ENCODE peak calls at places on chromosomes 4 and X, in six cellular contexts. T is kidney epithelial cell, E is A549, A is neural progenitor cell, U is lower lobe of right lung, N is hepatocyte. F is an unnamed sample.

GRCh38 chr4:182245541-182246245 is 2.5 kb downstream of the TENM3 start:
- DNase-seq in T (no peak), N (peak), E (no peak), A (peak), U (no peak), F (no peak)

GRCh38 chr4:184362338-184362737 is 112.0 kb downstream of the IRF2 start:
- DNase-seq in T (no peak), N (no peak), A (no peak), E (no peak), U (no peak), F (no peak)

GRCh38 chr4:25913056-25913850 is 767 bp upstream of the SMIM20 start:
- DNase-seq in A (peak), N (no peak), T (no peak), E (no peak), U (peak), F (no peak)

GRCh38 chr4:184287697-184288255 is 70.1 kb upstream of the ENPP6 start:
- DNase-seq in T (no peak), A (peak), U (peak), N (peak), E (no peak), F (no peak)

GRCh38 chr4:161817822-161818412 is 345.9 kb downstream of the FSTL5 start:
- DNase-seq in T (no peak), A (no peak), U (no peak), E (no peak), N (no peak), F (no peak)

GRCh38 chr4:163701915-163702314 is 207.4 kb downstream of the TMA16 start:
- DNase-seq in U (no peak), A (no peak), T (no peak), N (no peak), E (no peak), F (no peak)

GRCh38 chrX:373641-374471 is 12.9 kb downstream of the PPP2R3B start:
- DNase-seq in U (no peak), A (peak), N (peak), E (peak), T (no peak), F (no peak)

GRCh38 chr4:23890369-23891063 is 669 bp upstream of the PPARGC1A start:
- DNase-seq in A (peak), U (no peak), N (no peak), E (no peak), T (no peak), F (no peak)

GRCh38 chrX:15956684-15957083 is 102.1 kb upstream of the AP1S2 start:
- DNase-seq in E (no peak), T (no peak), A (peak), N (peak), U (no peak), F (no peak)

GRCh38 chr4:69096111-69096656 is at the start of gene UGT2B7:
- DNase-seq in U (no peak), T (no peak), E (peak), A (no peak), N (no peak), F (no peak)

GRCh38 chr4:147723316-147723715 is 8.6 kb upstream of the ARHGAP10 start:
- DNase-seq in N (peak), T (no peak), A (no peak), E (no peak), U (peak), F (no peak)

GRCh38 chr4:127777487-127777886 is 4.6 kb upstream of the HSPA4L start:
- DNase-seq in A (no peak), U (no peak), T (no peak), N (no peak), E (no peak), F (no peak)

GRCh38 chrX:116272881-116273280 is 102.3 kb downstream of the AGTR2 start:
- DNase-seq in A (no peak), N (peak), T (no peak), E (peak), U (no peak), F (no peak)

GRCh38 chr4:110368409-110368808 is 107.5 kb upstream of the ENPEP start:
- DNase-seq in E (no peak), N (no peak), T (no peak), A (no peak), U (no peak), F (no peak)

GRCh38 chrX:31871989-31872388 is 800.1 kb upstream of the FTHL17 start:
- DNase-seq in N (no peak), E (no peak), A (peak), U (no peak), T (no peak), F (no peak)

GRCh38 chrX:134654398-134655012 is 3.8 kb downstream of the PLAC1 start:
- DNase-seq in U (no peak), E (no peak), T (no peak), A (no peak), N (no peak), F (no peak)

GRCh38 chrX:109585488-109585887 is 39.5 kb downstream of the KCNE5 start:
- DNase-seq in A (no peak), N (no peak), E (no peak), T (no peak), U (no peak), F (no peak)

GRCh38 chrX:65644621-65645287 is 22.7 kb upstream of the MSN start:
- DNase-seq in A (no peak), E (peak), U (peak), N (peak), T (no peak), F (peak)

GRCh38 chrX:113300580-113300979 is 459.9 kb upstream of the AMOT start:
- DNase-seq in A (no peak), T (no peak), E (no peak), U (no peak), N (no peak), F (no peak)

GRCh38 chr4:33060873-33061542 is 2340.8 kb downstream of the PCDH7 start:
- DNase-seq in U (no peak), T (peak), E (peak), N (peak), A (peak), F (no peak)

DNA sequence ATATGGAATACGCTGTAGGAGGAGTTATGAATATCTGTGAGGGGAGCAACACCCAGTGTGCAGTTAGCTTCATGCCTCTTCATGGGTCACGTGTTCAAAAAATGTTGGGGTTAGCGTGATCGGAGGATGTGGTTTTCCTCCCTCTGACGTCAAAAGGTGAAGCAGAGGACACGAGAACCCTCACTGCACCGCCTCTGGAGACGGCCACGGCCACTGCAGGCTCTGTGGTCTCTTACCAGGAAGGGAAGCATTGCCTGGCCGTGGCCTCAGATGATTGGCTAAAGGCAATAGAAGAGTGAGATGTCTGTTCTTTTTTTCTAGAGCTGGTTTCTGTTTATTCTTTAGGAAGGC is 28.9 kb downstream of the HTT-AS start:
- DNase-seq in N (no peak), E (peak), A (no peak), U (peak), T (no peak), F (peak)
- TF ChIP-seq CTCF in N (no peak), E (no peak), A (no peak), U (peak), T (no peak), F (no peak)

DNA sequence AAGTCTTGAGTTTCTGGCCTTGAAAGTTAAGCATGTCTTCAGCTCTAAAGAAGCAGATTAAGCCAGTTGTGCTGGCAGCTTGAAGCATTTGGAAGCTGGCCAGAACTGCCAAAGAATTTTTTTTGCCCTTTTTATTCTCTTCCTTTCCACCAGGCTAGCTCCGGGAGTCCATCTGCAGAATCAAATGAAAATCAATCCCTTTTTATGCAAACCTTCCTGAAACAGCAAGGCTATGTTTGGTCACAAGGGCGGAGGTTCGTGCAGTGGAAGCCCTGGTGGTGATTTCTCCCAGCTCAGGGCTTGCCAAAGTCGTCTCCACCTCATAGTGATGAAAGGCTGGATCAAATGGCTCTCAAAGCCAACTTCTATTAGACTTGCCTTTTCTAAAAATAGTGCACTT is 21.6 kb upstream of the C4orf54 start:
- DNase-seq in U (no peak), T (no peak), N (peak), A (no peak), E (no peak), F (no peak)
- TF ChIP-seq CTCF in U (no peak), T (no peak), N (no peak), A (no peak), E (no peak), F (no peak)

GRCh38 chr4:166493828-166494432 is 620.9 kb downstream of the TLL1 start:
- DNase-seq in E (peak), U (no peak), T (no peak), A (no peak), N (peak), F (no peak)

DNA sequence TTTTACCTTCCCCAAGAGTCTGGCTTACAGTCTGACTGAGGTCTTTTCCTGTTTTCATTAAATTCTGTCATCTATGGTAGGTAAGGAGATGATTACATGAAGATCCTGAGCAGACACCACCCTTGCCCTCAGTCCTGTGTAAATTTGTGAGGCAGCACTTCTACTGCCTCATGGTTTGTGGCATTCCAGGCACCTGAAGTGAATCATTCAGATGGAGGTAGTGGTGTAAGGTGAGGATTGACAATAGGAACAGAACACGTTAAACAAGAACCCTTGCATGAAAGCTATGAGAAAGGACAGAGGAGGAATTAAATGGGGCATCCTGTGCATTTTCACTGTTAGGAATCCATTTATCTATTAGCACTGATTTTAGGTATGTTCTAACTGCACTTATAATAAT is 618.6 kb downstream of the TLL1 start:
- DNase-seq in U (no peak), T (no peak), A (no peak), N (no peak), E (no peak), F (no peak)
- TF ChIP-seq CTCF in U (no peak), T (no peak), A (no peak), N (no peak), E (no peak), F (no peak)

GRCh38 chrX:150450519-150451177 is 87.5 kb downstream of the MAMLD1 start:
- DNase-seq in U (no peak), N (no peak), A (no peak), T (no peak), E (no peak), F (no peak)

GRCh38 chrX:150454083-150454482 is 91.0 kb downstream of the MAMLD1 start:
- DNase-seq in A (no peak), E (no peak), N (no peak), T (no peak), U (no peak), F (no peak)

GRCh38 chrX:150454508-150455219 is 91.5 kb downstream of the MAMLD1 start:
- DNase-seq in A (no peak), E (no peak), N (no peak), U (no peak), T (no peak), F (no peak)

GRCh38 chrX:150449313-150449712 is 86.2 kb downstream of the MAMLD1 start:
- DNase-seq in A (no peak), E (peak), U (no peak), T (no peak), N (no peak), F (no peak)

GRCh38 chrX:150451953-150452352 is 88.8 kb downstream of the MAMLD1 start:
- DNase-seq in N (no peak), E (no peak), A (no peak), U (no peak), T (no peak), F (no peak)
- TF ChIP-seq CTCF in N (no peak), E (no peak), A (no peak), U (no peak), T (no peak), F (no peak)

F was measured in AG04449.